ENCODE peak calls at places on chromosome 19, in six cellular contexts. One of them, this sample, is unnamed.

GRCh38 chr19:18590273-18591272 is 2.0 kb downstream of the REX1BD start:
- DNase-seq in HCT116: peak
- DNase-seq in GM06990: peak
- DNase-seq in thoracic aorta: no peak
- DNase-seq in H9: peak
- DNase-seq in lung: peak
- DNase-seq in this sample: no peak

GRCh38 chr19:46821512-46822359 is 28.9 kb downstream of the AP2S1 start:
- DNase-seq in H9: peak
- DNase-seq in lung: no peak
- DNase-seq in GM06990: peak
- DNase-seq in HCT116: no peak
- DNase-seq in thoracic aorta: no peak
- DNase-seq in this sample: peak

GRCh38 chr19:35073516-35073915 is 32.0 kb downstream of the HPN start:
- DNase-seq in lung: no peak
- DNase-seq in HCT116: no peak
- DNase-seq in H9: no peak
- DNase-seq in GM06990: no peak
- DNase-seq in thoracic aorta: no peak
- DNase-seq in this sample: no peak

GRCh38 chr19:19381007-19381926 is 24.2 kb upstream of the GATAD2A start:
- DNase-seq in GM06990: peak
- DNase-seq in thoracic aorta: no peak
- DNase-seq in H9: no peak
- DNase-seq in lung: no peak
- DNase-seq in HCT116: no peak
- DNase-seq in this sample: no peak

GRCh38 chr19:750640-751423 is at the start of gene MISP:
- DNase-seq in GM06990: no peak
- DNase-seq in thoracic aorta: no peak
- DNase-seq in H9: no peak
- DNase-seq in HCT116: no peak
- DNase-seq in lung: peak
- DNase-seq in this sample: no peak

GRCh38 chr19:36605101-36605838 is at the start of gene ZNF382:
- DNase-seq in thoracic aorta: peak
- DNase-seq in HCT116: no peak
- DNase-seq in H9: peak
- DNase-seq in lung: peak
- DNase-seq in GM06990: peak
- DNase-seq in this sample: peak

GRCh38 chr19:33208371-33208770 is 14.2 kb downstream of the LRP3 start:
- DNase-seq in lung: no peak
- DNase-seq in thoracic aorta: no peak
- DNase-seq in GM06990: no peak
- DNase-seq in H9: no peak
- DNase-seq in HCT116: no peak
- DNase-seq in this sample: no peak

GRCh38 chr19:35267818-35268545 is 780 bp upstream of the USF2 start:
- DNase-seq in thoracic aorta: no peak
- DNase-seq in GM06990: peak
- DNase-seq in HCT116: peak
- DNase-seq in lung: peak
- DNase-seq in H9: peak
- DNase-seq in this sample: peak

GRCh38 chr19:49133621-49134454 is 14.5 kb downstream of the PPFIA3 start:
- DNase-seq in HCT116: no peak
- DNase-seq in H9: peak
- DNase-seq in GM06990: no peak
- DNase-seq in lung: peak
- DNase-seq in thoracic aorta: no peak
- DNase-seq in this sample: peak

GRCh38 chr19:53864308-53864836 is 3.3 kb upstream of the MYADM start:
- DNase-seq in GM06990: no peak
- DNase-seq in H9: no peak
- DNase-seq in HCT116: no peak
- DNase-seq in lung: no peak
- DNase-seq in thoracic aorta: no peak
- DNase-seq in this sample: no peak

GRCh38 chr19:48506138-48506733 is 5.4 kb downstream of the LMTK3 start:
- DNase-seq in HCT116: no peak
- DNase-seq in GM06990: no peak
- DNase-seq in thoracic aorta: no peak
- DNase-seq in lung: no peak
- DNase-seq in H9: peak
- DNase-seq in this sample: peak

GRCh38 chr19:20423381-20424207 is 142.0 kb downstream of the ZNF737 start:
- DNase-seq in H9: peak
- DNase-seq in GM06990: peak
- DNase-seq in HCT116: no peak
- DNase-seq in lung: peak
- DNase-seq in thoracic aorta: no peak
- DNase-seq in this sample: peak

GRCh38 chr19:51421229-51422052 is 4.0 kb upstream of the SIGLEC10 start:
- DNase-seq in H9: peak
- DNase-seq in lung: no peak
- DNase-seq in HCT116: no peak
- DNase-seq in thoracic aorta: no peak
- DNase-seq in GM06990: no peak
- DNase-seq in this sample: no peak

GRCh38 chr19:7507884-7508283 is 8.0 kb upstream of the ZNF358 start:
- DNase-seq in thoracic aorta: peak
- DNase-seq in H9: peak
- DNase-seq in lung: peak
- DNase-seq in GM06990: peak
- DNase-seq in HCT116: peak
- DNase-seq in this sample: no peak

GRCh38 chr19:2217591-2217990 is 18.5 kb downstream of the PLEKHJ1 start:
- DNase-seq in GM06990: no peak
- DNase-seq in H9: no peak
- DNase-seq in HCT116: no peak
- DNase-seq in lung: no peak
- DNase-seq in thoracic aorta: no peak
- DNase-seq in this sample: no peak

GRCh38 chr19:34310494-34310981 is 54.5 kb upstream of the GPI start:
- DNase-seq in HCT116: no peak
- DNase-seq in lung: no peak
- DNase-seq in GM06990: no peak
- DNase-seq in thoracic aorta: no peak
- DNase-seq in H9: no peak
- DNase-seq in this sample: no peak

GRCh38 chr19:55649579-55650557 is 1.9 kb downstream of the CCDC106 start:
- DNase-seq in lung: no peak
- DNase-seq in thoracic aorta: no peak
- DNase-seq in GM06990: no peak
- DNase-seq in HCT116: no peak
- DNase-seq in H9: no peak
- DNase-seq in this sample: no peak

GRCh38 chr19:2552859-2553258 is 76.9 kb downstream of the GADD45B start:
- DNase-seq in GM06990: peak
- DNase-seq in lung: no peak
- DNase-seq in H9: no peak
- DNase-seq in HCT116: no peak
- DNase-seq in thoracic aorta: no peak
- DNase-seq in this sample: peak

GRCh38 chr19:38035515-38036495 is 128.8 kb downstream of the SIPA1L3 start:
- DNase-seq in GM06990: no peak
- DNase-seq in HCT116: no peak
- DNase-seq in H9: no peak
- DNase-seq in lung: no peak
- DNase-seq in thoracic aorta: no peak
- DNase-seq in this sample: no peak

GRCh38 chr19:38032951-38033350 is 125.9 kb downstream of the SIPA1L3 start:
- DNase-seq in thoracic aorta: no peak
- DNase-seq in GM06990: no peak
- DNase-seq in lung: no peak
- DNase-seq in HCT116: no peak
- DNase-seq in H9: no peak
- DNase-seq in this sample: no peak

GRCh38 chr19:38034153-38034835 is 127.3 kb downstream of the SIPA1L3 start:
- DNase-seq in H9: no peak
- DNase-seq in thoracic aorta: no peak
- DNase-seq in HCT116: no peak
- DNase-seq in lung: no peak
- DNase-seq in GM06990: peak
- DNase-seq in this sample: peak

GRCh38 chr19:38032151-38032550 is 125.1 kb downstream of the SIPA1L3 start:
- DNase-seq in GM06990: no peak
- DNase-seq in lung: no peak
- DNase-seq in thoracic aorta: no peak
- DNase-seq in HCT116: no peak
- DNase-seq in H9: no peak
- DNase-seq in this sample: no peak

GRCh38 chr19:38033658-38034150 is 126.7 kb downstream of the SIPA1L3 start:
- DNase-seq in lung: no peak
- DNase-seq in thoracic aorta: no peak
- DNase-seq in HCT116: no peak
- DNase-seq in GM06990: peak
- DNase-seq in H9: peak
- DNase-seq in this sample: peak
- TF ChIP-seq CTCF in lung: no peak
- TF ChIP-seq CTCF in thoracic aorta: no peak
- TF ChIP-seq CTCF in HCT116: no peak
- TF ChIP-seq CTCF in GM06990: peak
- TF ChIP-seq CTCF in H9: peak
- TF ChIP-seq CTCF in this sample: peak

GRCh38 chr19:16778796-16779411 is 50.3 kb upstream of the SIN3B start:
- DNase-seq in GM06990: no peak
- DNase-seq in HCT116: peak
- DNase-seq in lung: peak
- DNase-seq in thoracic aorta: no peak
- DNase-seq in H9: peak
- DNase-seq in this sample: peak
- TF ChIP-seq CTCF in GM06990: peak
- TF ChIP-seq CTCF in HCT116: peak
- TF ChIP-seq CTCF in lung: peak
- TF ChIP-seq CTCF in thoracic aorta: peak
- TF ChIP-seq CTCF in H9: peak
- TF ChIP-seq CTCF in this sample: peak

GRCh38 chr19:29480507-29480906 is 45.3 kb upstream of the VSTM2B start:
- DNase-seq in HCT116: no peak
- DNase-seq in lung: peak
- DNase-seq in thoracic aorta: no peak
- DNase-seq in GM06990: no peak
- DNase-seq in H9: no peak
- DNase-seq in this sample: no peak

GRCh38 chr19:29476528-29476927 is 49.3 kb upstream of the VSTM2B start:
- DNase-seq in GM06990: no peak
- DNase-seq in H9: no peak
- DNase-seq in thoracic aorta: no peak
- DNase-seq in HCT116: no peak
- DNase-seq in lung: peak
- DNase-seq in this sample: no peak

GRCh38 chr19:29477831-29478577 is 47.8 kb upstream of the VSTM2B start:
- DNase-seq in GM06990: no peak
- DNase-seq in thoracic aorta: no peak
- DNase-seq in H9: no peak
- DNase-seq in lung: peak
- DNase-seq in HCT116: no peak
- DNase-seq in this sample: no peak

GRCh38 chr19:29479941-29480340 is 45.9 kb upstream of the VSTM2B start:
- DNase-seq in H9: no peak
- DNase-seq in HCT116: no peak
- DNase-seq in GM06990: no peak
- DNase-seq in thoracic aorta: no peak
- DNase-seq in lung: peak
- DNase-seq in this sample: no peak

DNA sequence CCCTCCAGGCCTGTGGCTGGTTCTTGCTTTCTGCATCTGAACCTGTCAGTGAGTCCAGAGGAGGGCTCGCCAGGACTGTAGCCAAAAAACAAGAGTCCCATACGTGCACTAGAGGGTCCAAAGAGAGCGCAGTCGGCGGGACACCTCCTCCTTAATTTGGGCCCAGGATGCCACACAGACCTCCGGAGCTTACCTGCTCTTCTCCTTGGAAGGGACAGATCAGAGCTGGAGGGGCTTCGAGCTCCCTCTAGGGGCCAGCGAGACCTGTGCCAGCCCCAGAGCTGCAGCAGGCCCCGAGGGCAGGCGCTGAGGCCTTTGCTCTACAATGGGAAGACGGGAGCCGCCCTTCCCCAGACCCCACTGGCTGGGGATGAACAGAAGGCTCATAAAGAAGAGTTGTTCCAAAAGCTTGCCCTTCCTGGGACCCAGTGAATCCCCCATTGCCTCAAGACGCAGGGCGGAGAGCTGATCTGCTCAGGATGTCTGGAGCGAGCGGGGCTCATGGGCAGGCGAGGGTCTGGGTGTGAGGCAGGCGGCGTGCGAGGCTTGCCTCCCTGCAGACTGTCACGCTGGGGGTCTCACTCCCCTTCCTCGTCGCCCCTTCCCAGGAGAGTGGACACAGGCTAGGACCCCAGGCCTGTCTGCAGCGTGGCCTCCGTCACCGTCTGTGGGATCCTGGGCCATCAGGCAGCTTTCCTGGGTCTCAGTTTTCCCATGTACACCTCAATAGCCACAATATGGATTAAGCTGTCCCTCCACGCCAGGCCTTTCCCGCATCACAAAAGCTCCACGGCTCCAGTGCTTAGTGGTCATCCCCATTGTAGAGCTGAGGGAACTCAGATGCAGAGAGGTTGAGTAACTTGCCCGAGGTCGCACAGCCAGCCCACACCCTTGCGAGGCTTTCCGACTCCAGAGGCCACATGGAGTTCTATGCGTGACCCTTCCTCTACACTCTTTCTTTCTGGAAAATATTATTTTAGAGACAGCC is 46.9 kb upstream of the VSTM2B start:
- DNase-seq in lung: peak
- DNase-seq in HCT116: peak
- DNase-seq in H9: peak
- DNase-seq in thoracic aorta: no peak
- DNase-seq in GM06990: no peak
- DNase-seq in this sample: no peak
- TF ChIP-seq CTCF in lung: no peak
- TF ChIP-seq CTCF in HCT116: peak
- TF ChIP-seq CTCF in H9: peak
- TF ChIP-seq CTCF in thoracic aorta: no peak
- TF ChIP-seq CTCF in GM06990: peak
- TF ChIP-seq CTCF in this sample: peak

GRCh38 chr19:45798995-45799517 is 6.4 kb upstream of the DMWD start:
- DNase-seq in lung: peak
- DNase-seq in H9: peak
- DNase-seq in GM06990: peak
- DNase-seq in thoracic aorta: no peak
- DNase-seq in HCT116: no peak
- DNase-seq in this sample: peak
- TF ChIP-seq CTCF in lung: peak
- TF ChIP-seq CTCF in H9: peak
- TF ChIP-seq CTCF in GM06990: peak
- TF ChIP-seq CTCF in thoracic aorta: peak
- TF ChIP-seq CTCF in HCT116: peak
- TF ChIP-seq CTCF in this sample: peak

GRCh38 chr19:10419646-10420443 is 493 bp upstream of the PDE4A start:
- DNase-seq in HCT116: peak
- DNase-seq in GM06990: peak
- DNase-seq in H9: peak
- DNase-seq in thoracic aorta: no peak
- DNase-seq in lung: no peak
- DNase-seq in this sample: peak
- TF ChIP-seq CTCF in HCT116: no peak
- TF ChIP-seq CTCF in GM06990: peak
- TF ChIP-seq CTCF in H9: no peak
- TF ChIP-seq CTCF in thoracic aorta: no peak
- TF ChIP-seq CTCF in lung: no peak
- TF ChIP-seq CTCF in this sample: no peak

This sample was measured in GM13977.